ENCODE peak calls at places on chromosome 7, in six cellular contexts. E is stimulated activated CD4-positive, alpha-beta T cell treated with anti-CD3 and anti-CD28 coated beads, Interleukin-2, amount 100 ng/mL, for 24 hours; A is hepatocyte; H is activated naive CD8-positive, alpha-beta T cell treated with anti-CD3 and anti-CD28 coated beads for 36 hours; L is putamen; I is EL. D is an unnamed sample.

GRCh38 chr7:134763960-134764359 is 15.5 kb upstream of the CALD1 start:
- DNase-seq in A (no peak), L (no peak), H (no peak), I (no peak), E (no peak), D (no peak)

GRCh38 chr7:7228967-7229366 is 46.6 kb downstream of the C1GALT1 start:
- DNase-seq in I (no peak), A (no peak), E (no peak), H (no peak), L (peak), D (no peak)

GRCh38 chr7:50359258-50359994 is 54.9 kb downstream of the IKZF1 start:
- DNase-seq in H (no peak), E (no peak), A (no peak), I (no peak), L (no peak), D (no peak)

GRCh38 chr7:128919881-128920789 is 9.6 kb upstream of the KCP start:
- DNase-seq in E (no peak), A (no peak), I (no peak), L (no peak), H (no peak), D (no peak)

GRCh38 chr7:104156842-104157277 is 51.0 kb downstream of the ORC5 start:
- DNase-seq in I (peak), E (no peak), A (peak), L (peak), H (no peak), D (no peak)

GRCh38 chr7:24858108-24858977 is 101.1 kb upstream of the GSDME start:
- DNase-seq in E (no peak), A (no peak), H (no peak), I (no peak), L (no peak), D (no peak)

GRCh38 chr7:31664890-31665289 is 22.1 kb upstream of the PPP1R17 start:
- DNase-seq in A (no peak), I (no peak), L (no peak), E (no peak), H (no peak), D (no peak)

GRCh38 chr7:1505731-1506550 is 1.8 kb upstream of the INTS1 start:
- DNase-seq in E (no peak), L (no peak), I (no peak), H (peak), A (no peak), D (no peak)

GRCh38 chr7:152074673-152075072 is 49.2 kb downstream of the GALNT11 start:
- DNase-seq in I (no peak), E (no peak), H (no peak), L (no peak), A (no peak), D (no peak)

GRCh38 chr7:55074008-55074499 is 55.2 kb downstream of the EGFR start:
- DNase-seq in A (peak), L (no peak), E (peak), H (peak), I (peak), D (peak)

GRCh38 chr7:117808273-117808868 is 64.9 kb downstream of the CTTNBP2 start:
- DNase-seq in H (no peak), A (no peak), I (no peak), L (peak), E (no peak), D (no peak)

GRCh38 chr7:106392565-106392964 is 107.8 kb upstream of the NAMPT start:
- DNase-seq in L (no peak), H (no peak), A (no peak), E (no peak), I (no peak), D (no peak)